ENCODE peak calls at places on chromosome 2, in four cellular contexts. H is GM12878, Q is HepG2, B is K562. M is an unnamed sample.

GRCh38 chr2:218859994-218860831 is 608 bp downstream of the WNT6 start:
- DNase-seq in Q (no peak), B (no peak), H (no peak), M (no peak)

GRCh38 chr2:229045671-229046070 is 225.4 kb downstream of the PID1 start:
- DNase-seq in B (no peak), Q (no peak), H (no peak), M (no peak)

GRCh38 chr2:109487237-109487869 is 126.4 kb downstream of the SEPTIN10 start:
- DNase-seq in H (no peak), B (no peak), Q (no peak), M (no peak)

GRCh38 chr2:233449071-233449901 is 95.0 kb downstream of the DGKD start:
- DNase-seq in Q (no peak), H (no peak), B (no peak), M (peak; percentile 81)

GRCh38 chr2:217387776-217388381 is 528.0 kb upstream of the TNP1 start:
- DNase-seq in B (no peak), Q (peak; percentile 41), H (no peak), M (no peak)

GRCh38 chr2:231600619-231601355 is 8.1 kb downstream of the TEX44 start:
- DNase-seq in B (no peak), Q (no peak), H (no peak), M (no peak)

GRCh38 chr2:158816797-158817196 is 21.7 kb downstream of the DAPL1 start:
- DNase-seq in Q (no peak), B (no peak), H (no peak), M (no peak)

GRCh38 chr2:227376911-227377396 is 2.2 kb downstream of the TM4SF20 start:
- DNase-seq in H (no peak), Q (no peak), B (no peak), M (no peak)

GRCh38 chr2:8304821-8305766 is 376.8 kb upstream of the ID2 start:
- DNase-seq in B (peak; percentile 33), H (no peak), Q (no peak), M (no peak)

GRCh38 chr2:69955029-69955428 is 6.4 kb downstream of the ASPRV1 start:
- DNase-seq in Q (peak; percentile 26), H (no peak), B (no peak), M (no peak)

GRCh38 chr2:134564549-134564948 is 154.3 kb downstream of the TMEM163 start:
- DNase-seq in H (no peak), B (no peak), Q (no peak), M (no peak)

GRCh38 chr2:241773511-241774418 is 2.9 kb upstream of the GAL3ST2 start:
- DNase-seq in Q (peak; percentile 71), H (no peak), B (peak; percentile 2), M (no peak)

GRCh38 chr2:188293601-188294482 is 2.2 kb downstream of the GULP1 start:
- DNase-seq in H (no peak), B (peak; percentile 29), Q (no peak), M (no peak)

GRCh38 chr2:54360055-54360792 is 95.9 kb upstream of the SPTBN1 start:
- DNase-seq in H (no peak), B (no peak), Q (no peak), M (no peak)

GRCh38 chr2:196902828-196903227 is 23.7 kb downstream of the PGAP1 start:
- DNase-seq in Q (no peak), H (no peak), B (no peak), M (no peak)

GRCh38 chr2:160332318-160332717 is 132.2 kb upstream of the ITGB6 start:
- DNase-seq in H (no peak), B (no peak), Q (no peak), M (no peak)

GRCh38 chr2:98277156-98277859 is 68.9 kb upstream of the CNGA3 start:
- DNase-seq in Q (no peak), H (no peak), B (no peak), M (no peak)

GRCh38 chr2:125224830-125225229 is 1199.7 kb downstream of the CNTNAP5 start:
- DNase-seq in B (no peak), H (no peak), Q (no peak), M (peak; percentile 10)

GRCh38 chr2:97997774-97998392 is 2.1 kb upstream of the TMEM131 start:
- DNase-seq in B (no peak), H (no peak), Q (peak; percentile 32), M (no peak)

GRCh38 chr2:176997074-176997791 is 215.4 kb upstream of the HNRNPA3 start:
- DNase-seq in B (no peak), H (peak; percentile 64), Q (peak; percentile 80), M (no peak)
- TF ChIP-seq ATF2 in B (no peak), H (peak; percentile 91), Q (no peak), M (no peak)

GRCh38 chr2:47519604-47520301 is 116.8 kb downstream of the MSH2 start:
- DNase-seq in B (no peak), Q (no peak), H (no peak), M (no peak)

GRCh38 chr2:47519147-47519537 is 116.2 kb downstream of the MSH2 start:
- DNase-seq in H (no peak), Q (no peak), B (no peak), M (no peak)

GRCh38 chr2:47520825-47521665 is 118.1 kb downstream of the MSH2 start:
- DNase-seq in H (peak; percentile 28), Q (no peak), B (no peak), M (peak; percentile 62)

GRCh38 chr2:47520302-47520630 is 117.3 kb downstream of the MSH2 start:
- DNase-seq in Q (no peak), H (no peak), B (no peak), M (no peak)

GRCh38 chr2:47521666-47522285 is 118.8 kb downstream of the MSH2 start:
- DNase-seq in Q (no peak), H (no peak), B (no peak), M (no peak)
- TF ChIP-seq TCF7 in Q (no peak), H (no peak), B (no peak), M (no peak)

DNA sequence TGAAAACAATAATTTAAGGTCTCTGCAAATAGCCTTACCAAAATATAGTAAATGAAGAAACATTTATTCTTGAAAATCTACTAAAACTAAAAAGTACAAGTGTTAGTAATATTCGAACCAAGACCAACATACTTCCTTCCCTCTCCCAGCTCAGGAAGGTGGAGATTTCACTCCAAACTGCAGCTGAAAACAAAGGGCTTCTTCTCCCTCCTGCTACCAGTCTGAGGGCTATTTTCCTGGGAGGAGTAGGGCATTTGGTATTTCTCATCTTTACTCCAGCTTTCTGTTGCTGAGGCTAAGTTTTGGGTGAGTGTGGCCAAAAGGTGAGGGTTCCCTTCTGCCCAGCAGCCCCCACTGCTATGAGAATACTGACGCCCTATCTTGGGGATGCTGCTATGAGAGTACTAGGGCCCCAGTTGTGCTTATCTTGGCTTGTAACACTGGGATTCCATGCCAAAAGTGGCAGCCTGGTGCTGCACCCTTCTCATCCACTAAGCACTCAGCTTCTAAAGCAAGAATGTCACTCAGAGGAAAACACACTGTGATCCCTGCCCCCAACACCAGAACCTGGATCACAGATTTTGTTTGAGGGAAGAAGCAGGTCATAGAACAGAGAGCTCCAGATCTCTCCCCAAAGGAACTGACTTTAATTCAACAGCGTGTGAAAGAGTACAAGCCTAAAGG is 130.7 kb upstream of the KLF7 start:
- DNase-seq in B (no peak), H (no peak), Q (no peak), M (no peak)
- TF ChIP-seq ATF2 in B (no peak), H (no peak), Q (no peak), M (no peak)

GRCh38 chr2:237244976-237245646 is 159.4 kb downstream of the COPS8 start:
- DNase-seq in H (no peak), Q (no peak), B (no peak), M (no peak)

GRCh38 chr2:237240252-237240651 is 154.6 kb downstream of the COPS8 start:
- DNase-seq in H (no peak), Q (no peak), B (no peak), M (no peak)

GRCh38 chr2:237242091-237242536 is 156.4 kb downstream of the COPS8 start:
- DNase-seq in Q (no peak), B (no peak), H (no peak), M (no peak)

DNA sequence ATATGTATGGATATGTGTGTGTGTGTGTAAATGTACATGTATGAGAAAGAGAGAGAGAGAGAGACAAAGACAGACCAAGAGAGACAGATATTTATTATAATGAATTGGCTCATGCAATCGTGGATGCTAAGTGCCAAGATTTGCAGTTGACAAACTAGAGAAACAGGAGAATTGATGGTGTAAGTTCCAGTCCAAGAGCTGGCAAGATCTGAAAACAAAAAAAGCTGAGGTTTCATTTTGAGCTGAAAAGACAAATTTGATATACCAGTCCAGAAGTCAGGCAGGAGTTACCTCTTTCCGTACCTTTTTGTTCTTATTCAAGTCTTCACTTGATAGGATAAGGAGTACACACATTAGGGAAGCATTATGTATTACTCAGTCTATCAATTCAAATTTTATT is 157.8 kb downstream of the COPS8 start:
- DNase-seq in B (no peak), Q (no peak), H (no peak), M (no peak)
- TF ChIP-seq TCF7 in B (no peak), Q (no peak), H (no peak), M (no peak)